ENCODE peak calls at places on chromosomes 5 and 9, in seven cellular contexts. C, O, Q, M, J, P and K are unnamed samples.

GRCh38 chr5:40733439-40733838 is 22.3 kb downstream of the TTC33 start:
- DNase-seq in J (no peak), P (no peak), Q (no peak), O (no peak), C (no peak), M (no peak), K (no peak)

GRCh38 chr5:122310886-122311285 is 1.2 kb upstream of the SNCAIP start:
- DNase-seq in J (no peak), M (peak), P (peak), O (no peak), Q (peak), C (no peak), K (no peak)

GRCh38 chr5:119996128-119996527 is 366.8 kb downstream of the FAM170A start:
- DNase-seq in M (no peak), O (no peak), J (no peak), C (peak), Q (no peak), P (no peak), K (no peak)

GRCh38 chr9:132144708-132145365 is 17.0 kb upstream of the NTNG2 start:
- DNase-seq in J (no peak), C (peak), O (no peak), Q (no peak), P (peak), M (no peak), K (no peak)

GRCh38 chr5:138177936-138178515 is 404 bp downstream of the BRD8 start:
- DNase-seq in O (no peak), M (no peak), C (peak), Q (peak), J (peak), P (peak), K (no peak)

GRCh38 chr9:84137968-84138367 is 157.4 kb downstream of the RMI1 start:
- DNase-seq in O (no peak), P (peak), J (no peak), M (no peak), C (no peak), Q (no peak), K (no peak)

GRCh38 chr5:66666778-66667177 is 70.6 kb downstream of the MAST4 start:
- DNase-seq in Q (no peak), M (no peak), J (no peak), O (no peak), P (no peak), C (no peak), K (no peak)

GRCh38 chr5:139847790-139848507 is 52.3 kb downstream of the PSD2 start:
- DNase-seq in C (no peak), Q (peak), M (peak), J (peak), O (peak), P (peak), K (no peak)

GRCh38 chr9:134329886-134330285 is 3.6 kb downstream of the RXRA start:
- DNase-seq in O (no peak), M (no peak), C (no peak), Q (no peak), J (no peak), P (peak), K (no peak)

GRCh38 chr9:97525451-97525850 is 24.0 kb downstream of the TMOD1 start:
- DNase-seq in J (peak), Q (no peak), P (peak), M (no peak), C (peak), O (no peak), K (no peak)

GRCh38 chr9:96203867-96204412 is 98.0 kb downstream of the HSD17B3 start:
- DNase-seq in C (no peak), P (no peak), Q (no peak), O (no peak), M (no peak), J (no peak), K (no peak)

GRCh38 chr5:127186657-127187056 is 103.9 kb upstream of the MEGF10 start:
- DNase-seq in O (no peak), Q (peak), C (no peak), P (peak), M (no peak), J (no peak), K (no peak)

GRCh38 chr5:34674226-34674625 is 18.1 kb downstream of the RAI14 start:
- DNase-seq in O (no peak), J (peak), C (peak), P (peak), Q (no peak), M (no peak), K (no peak)

GRCh38 chr5:136062563-136063274 is 33.9 kb downstream of the TGFBI start:
- DNase-seq in J (peak), O (no peak), Q (peak), M (peak), P (peak), C (peak), K (no peak)

GRCh38 chr5:177553671-177554429 is 513 bp downstream of the FAM193B start:
- DNase-seq in J (no peak), Q (peak), P (peak), C (no peak), O (no peak), M (peak), K (peak)

GRCh38 chr5:58318468-58318867 is 141.4 kb downstream of the PLK2 start:
- DNase-seq in C (peak), M (no peak), Q (no peak), J (no peak), P (peak), O (no peak), K (no peak)

GRCh38 chr5:11182441-11183080 is 421.5 kb upstream of the DAP start:
- DNase-seq in P (peak), J (no peak), M (peak), Q (peak), O (peak), C (peak), K (no peak)
- H2BK5ac ChIP-seq in P (no peak), J (no peak), M (no peak), Q (no peak), O (no peak), C (no peak), K (no peak)

GRCh38 chr9:89983411-89983810 is 378.6 kb downstream of the GADD45G start:
- DNase-seq in J (no peak), O (no peak), P (no peak), C (no peak), M (no peak), Q (no peak), K (no peak)

GRCh38 chr9:89986190-89986589 is 381.4 kb downstream of the GADD45G start:
- DNase-seq in C (no peak), J (no peak), O (no peak), P (no peak), Q (no peak), M (no peak), K (no peak)

GRCh38 chr9:89982016-89982415 is 377.2 kb downstream of the GADD45G start:
- DNase-seq in C (no peak), O (no peak), M (no peak), P (no peak), Q (no peak), J (no peak), K (no peak)

GRCh38 chr9:89985078-89985477 is 380.3 kb downstream of the GADD45G start:
- DNase-seq in Q (no peak), O (no peak), M (no peak), J (no peak), C (no peak), P (no peak), K (no peak)

GRCh38 chr9:89984214-89984613 is 379.4 kb downstream of the GADD45G start:
- DNase-seq in O (no peak), C (peak), Q (no peak), J (peak), M (no peak), P (no peak), K (no peak)
- H2BK5ac ChIP-seq in O (no peak), C (no peak), Q (no peak), J (no peak), M (no peak), P (no peak), K (no peak)

DNA sequence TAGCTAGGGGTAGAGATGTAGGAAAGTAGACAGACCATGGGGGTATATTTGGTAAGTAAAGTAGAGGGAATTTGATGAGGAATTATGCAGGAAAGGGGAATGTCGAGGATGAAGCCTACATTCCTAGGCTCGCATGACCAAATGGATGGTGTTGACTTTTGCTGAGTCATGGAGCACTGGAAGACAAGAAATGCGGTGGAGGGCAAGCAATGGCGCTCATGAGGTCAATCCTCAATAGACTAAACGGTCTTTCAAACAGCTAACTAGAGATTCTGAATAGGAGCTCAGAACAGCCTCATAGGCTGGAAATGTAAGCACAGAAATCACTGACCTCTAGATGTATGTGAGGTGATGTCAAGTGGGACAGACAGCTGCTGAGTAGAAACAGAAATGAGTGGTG is 50.7 kb upstream of the FST start:
- DNase-seq in C (peak), O (no peak), Q (peak), J (no peak), M (no peak), P (peak), K (no peak)
- H2BK5ac ChIP-seq in C (peak), O (no peak), Q (no peak), J (peak), M (no peak), P (no peak), K (peak)

DNA sequence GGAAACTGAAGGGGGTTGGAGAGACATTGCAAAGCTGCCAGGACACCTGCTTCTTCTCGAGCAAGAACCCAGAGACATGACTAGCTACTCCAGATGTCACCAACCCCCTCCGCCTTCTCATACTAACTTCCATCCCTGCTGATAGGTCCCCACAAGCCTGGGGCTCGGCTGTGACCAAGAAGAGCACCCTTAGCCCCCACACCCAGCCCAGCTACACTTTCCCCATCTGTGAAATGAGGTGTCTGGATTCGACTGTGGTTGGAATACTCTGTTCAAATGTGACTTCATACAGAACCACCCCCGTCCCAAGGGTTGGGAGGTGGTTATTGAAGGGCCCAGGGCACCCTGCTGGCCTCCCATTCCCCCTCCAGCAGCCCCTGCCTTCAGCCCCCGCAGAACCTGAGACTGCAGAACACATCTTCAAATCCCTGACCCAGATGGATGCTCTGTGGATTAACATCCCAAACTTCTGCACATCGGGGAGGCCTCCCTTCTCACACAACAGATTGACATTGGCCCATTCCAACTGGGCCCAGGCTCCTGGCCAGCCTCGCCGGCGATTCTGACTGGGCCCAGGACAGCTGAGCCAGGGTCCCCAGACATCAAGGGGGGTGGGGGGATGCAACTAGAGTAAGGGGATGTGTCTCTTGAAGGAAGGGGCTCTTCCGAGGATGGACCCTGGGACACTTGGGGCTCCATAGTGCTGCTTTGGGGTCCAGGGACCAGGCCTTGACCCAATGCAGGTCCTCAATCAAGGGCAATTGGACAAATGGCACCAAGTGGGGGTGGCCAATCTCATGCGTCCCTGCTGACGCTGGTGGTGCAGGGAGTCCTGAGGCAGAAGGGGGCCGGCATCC is 21.7 kb upstream of the FIBCD1 start:
- DNase-seq in M (no peak), O (no peak), P (no peak), C (no peak), J (no peak), Q (no peak), K (no peak)
- H2BK5ac ChIP-seq in M (no peak), O (peak), P (no peak), C (no peak), J (no peak), Q (no peak), K (no peak)

GRCh38 chr5:6049662-6050061 is 328.7 kb downstream of the MED10 start:
- DNase-seq in P (no peak), J (no peak), M (no peak), O (no peak), Q (no peak), C (no peak), K (no peak)
- H2BK5ac ChIP-seq in P (no peak), J (no peak), M (no peak), O (no peak), Q (no peak), C (no peak), K (no peak)

GRCh38 chr9:109466623-109467590 is 31.2 kb downstream of the PTPN3 start:
- DNase-seq in Q (no peak), J (no peak), C (peak), M (no peak), P (no peak), O (no peak), K (no peak)
- H2BK5ac ChIP-seq in Q (no peak), J (no peak), C (no peak), M (no peak), P (no peak), O (no peak), K (peak)

GRCh38 chr5:44183753-44184152 is 205.5 kb downstream of the FGF10 start:
- DNase-seq in Q (peak), P (no peak), O (no peak), M (no peak), J (no peak), C (no peak), K (no peak)
- H2BK5ac ChIP-seq in Q (no peak), P (no peak), O (no peak), M (no peak), J (no peak), C (no peak), K (no peak)

GRCh38 chr9:88026133-88026510 is 51.8 kb upstream of the CDK20 start:
- DNase-seq in C (no peak), J (no peak), O (no peak), Q (peak), M (no peak), P (no peak), K (no peak)

GRCh38 chr9:88023001-88023400 is 48.7 kb upstream of the CDK20 start:
- DNase-seq in M (no peak), Q (no peak), O (no peak), P (no peak), C (no peak), J (peak), K (no peak)

GRCh38 chr9:88024896-88025295 is 50.6 kb upstream of the CDK20 start:
- DNase-seq in C (no peak), O (peak), M (no peak), Q (no peak), J (no peak), P (no peak), K (no peak)

GRCh38 chr9:88028338-88028737 is 54.0 kb upstream of the CDK20 start:
- DNase-seq in P (no peak), O (no peak), J (no peak), M (no peak), Q (no peak), C (no peak), K (no peak)

DNA sequence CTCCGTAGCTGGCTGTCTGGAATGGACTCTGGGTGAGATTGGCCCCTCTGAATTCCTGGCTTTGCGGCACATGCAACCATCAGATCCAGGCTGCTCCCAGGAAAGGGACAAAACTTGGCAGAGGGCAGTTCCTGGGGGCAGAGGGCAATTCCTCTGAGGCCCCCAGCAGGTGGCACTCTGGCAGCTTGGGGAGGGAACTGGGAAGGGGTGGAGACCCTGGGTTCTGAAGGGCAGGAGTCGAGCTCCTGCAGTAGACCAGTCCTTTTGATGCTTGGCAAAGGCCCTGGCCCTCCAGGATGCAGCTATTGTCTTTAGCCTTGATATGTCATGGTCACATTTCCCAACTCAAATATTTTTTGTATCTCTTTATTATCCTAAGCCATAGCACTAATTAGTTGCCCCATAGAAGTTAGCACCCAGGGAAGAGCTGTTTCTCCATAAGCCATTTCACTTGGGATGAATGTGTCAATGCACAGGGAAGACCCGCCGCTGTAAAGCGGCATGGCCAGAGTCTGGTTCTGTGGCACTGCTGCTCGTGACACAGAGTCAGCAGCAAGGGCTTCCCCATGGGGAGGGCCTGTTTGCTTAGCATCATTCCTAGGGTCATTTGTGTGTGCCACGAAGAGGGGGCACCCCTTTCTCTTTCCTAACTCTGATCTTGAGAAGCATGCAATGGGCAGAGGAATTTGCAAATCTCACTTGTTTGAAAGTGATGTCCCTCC is 51.2 kb upstream of the CDK20 start:
- DNase-seq in C (no peak), J (no peak), P (no peak), O (no peak), M (peak), Q (peak), K (no peak)
- H2BK5ac ChIP-seq in C (no peak), J (no peak), P (no peak), O (no peak), M (no peak), Q (no peak), K (peak)

DNA sequence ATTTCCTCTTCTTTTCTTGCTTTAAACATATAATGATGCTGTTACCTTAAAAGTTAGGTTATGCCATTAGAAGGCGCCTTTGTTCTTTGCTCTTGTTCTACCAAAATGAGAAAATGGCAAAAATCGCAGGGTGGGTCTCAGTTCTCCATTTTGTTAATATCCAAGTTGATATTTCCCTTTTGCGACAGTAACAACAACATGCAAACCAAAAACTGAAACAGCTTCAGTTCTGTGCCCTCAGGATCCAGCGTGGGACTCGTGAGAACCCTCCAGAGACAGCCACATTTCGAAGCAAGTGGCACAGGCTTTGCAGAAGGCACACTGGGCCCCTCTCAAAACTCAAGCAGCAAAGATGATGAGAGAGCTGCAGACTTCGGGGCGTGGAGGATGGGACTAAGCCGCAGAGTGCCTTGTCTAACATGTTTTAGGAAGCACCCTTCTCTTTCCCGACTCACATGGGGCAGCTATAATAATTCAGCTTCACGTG is 33.0 kb upstream of the LCP2 start:
- DNase-seq in Q (no peak), P (no peak), M (no peak), J (no peak), O (no peak), C (no peak), K (no peak)
- H2BK5ac ChIP-seq in Q (no peak), P (no peak), M (no peak), J (no peak), O (no peak), C (no peak), K (no peak)